ENCODE peak calls at places on chromosomes 5 and 9, in five cellular contexts. Q is activated naive CD4-positive, alpha-beta T cell; O is MCF 10A; X is brain microvascular endothelial cell; D is H7. I is an unnamed sample.

GRCh38 chr5:176368726-176369125 is 3.4 kb downstream of the ARL10 start:
- DNase-seq in X (no peak), O (no peak), D (no peak), Q (no peak), I (no peak)

GRCh38 chr5:154038241-154038603 is 488 bp downstream of the FAM114A2 start:
- DNase-seq in D (no peak), Q (no peak), O (no peak), X (peak), I (no peak)

GRCh38 chr5:43352916-43353315 is 39.7 kb upstream of the HMGCS1 start:
- DNase-seq in D (no peak), O (no peak), Q (no peak), X (no peak), I (no peak)

GRCh38 chr9:34518110-34518616 is 4.6 kb downstream of the ENHO start:
- DNase-seq in X (no peak), Q (no peak), D (no peak), O (no peak), I (no peak)

GRCh38 chr5:17216974-17217325 is 481 bp upstream of the BASP1 start:
- DNase-seq in X (peak), O (peak), D (no peak), Q (no peak), I (peak)

GRCh38 chr9:21866302-21866701 is 63.9 kb downstream of the MTAP start:
- DNase-seq in Q (no peak), X (no peak), O (no peak), D (no peak), I (no peak)

GRCh38 chr5:69505306-69505705 is 12.7 kb downstream of the OCLN start:
- DNase-seq in D (no peak), O (no peak), X (no peak), Q (no peak), I (no peak)

GRCh38 chr9:130891699-130892502 is 4.7 kb downstream of the QRFP start:
- DNase-seq in O (no peak), Q (no peak), D (no peak), X (no peak), I (no peak)